ENCODE peak calls at places on chromosomes 6 and 20, in seven cellular contexts. J is lung; F is hepatocyte; N is fibroblast of the aortic adventitia; O is thyroid gland; K is fibroblast of pulmonary artery; A is CD4-positive, CD25-positive, alpha-beta regulatory T cell. R is an unnamed sample.

GRCh38 chr6:73558624-73559398 is 38.0 kb upstream of the EEF1A1 start:
- DNase-seq in J (no peak), F (no peak), N (no peak), O (no peak), K (no peak), A (no peak), R (no peak)

GRCh38 chr6:163415620-163416379 is 1.3 kb downstream of the QKI start:
- DNase-seq in J (peak; percentile 51), F (peak; percentile 77), N (peak; percentile 61), O (peak; percentile 53), K (peak; percentile 62), A (peak; percentile 42), R (no peak)

GRCh38 chr20:25198663-25199363 is 3.3 kb downstream of the ENTPD6 start:
- DNase-seq in J (no peak), F (no peak), N (peak; percentile 28), O (no peak), K (no peak), A (no peak), R (no peak)

GRCh38 chr6:96554559-96554958 is 8.4 kb upstream of the FHL5 start:
- DNase-seq in J (no peak), F (no peak), N (no peak), O (no peak), K (no peak), A (no peak), R (no peak)

GRCh38 chr6:138001750-138002349 is 105.4 kb downstream of the PERP start:
- DNase-seq in J (peak; percentile 42), F (peak; percentile 72), N (peak; percentile 73), O (peak; percentile 64), K (peak; percentile 67), A (peak; percentile 65), R (peak; percentile 23)

GRCh38 chr20:49167811-49168507 is 20.2 kb downstream of the STAU1 start:
- DNase-seq in J (no peak), F (no peak), N (peak; percentile 81), O (peak; percentile 78), K (peak; percentile 19), A (no peak), R (no peak)

GRCh38 chr20:38127011-38127621 is 38.0 kb downstream of the TGM2 start:
- DNase-seq in J (no peak), F (peak; percentile 54), N (peak; percentile 82), O (no peak), K (peak; percentile 78), A (no peak), R (no peak)

GRCh38 chr6:157033428-157034140 is 256.4 kb downstream of the ARID1B start:
- DNase-seq in J (no peak), F (no peak), N (peak; percentile 53), O (no peak), K (peak; percentile 19), A (no peak), R (no peak)

GRCh38 chr20:31685853-31686641 is 36.6 kb downstream of the BCL2L1 start:
- DNase-seq in J (no peak), F (no peak), N (no peak), O (no peak), K (no peak), A (no peak), R (no peak)

GRCh38 chr6:73308712-73309533 is 45.2 kb downstream of the DPPA5 start:
- DNase-seq in J (no peak), F (peak; percentile 28), N (peak; percentile 39), O (peak; percentile 30), K (peak; percentile 30), A (no peak), R (no peak)

GRCh38 chr6:37135835-37136694 is 33.9 kb upstream of the PIM1 start:
- DNase-seq in J (no peak), F (peak; percentile 43), N (no peak), O (no peak), K (peak; percentile 43), A (no peak), R (no peak)

GRCh38 chr6:120129228-120129627 is 779.7 kb upstream of the MAN1A1 start:
- DNase-seq in J (no peak), F (no peak), N (no peak), O (no peak), K (no peak), A (no peak), R (no peak)

GRCh38 chr20:51022803-51023616 is at the start of gene KCNG1:
- DNase-seq in J (peak; percentile 45), F (peak; percentile 88), N (peak; percentile 52), O (peak; percentile 43), K (peak; percentile 69), A (no peak), R (no peak)

GRCh38 chr6:28695671-28696537 is 170.2 kb downstream of the GPX5 start:
- DNase-seq in J (no peak), F (no peak), N (peak; percentile 25), O (no peak), K (no peak), A (no peak), R (no peak)

GRCh38 chr6:37554480-37554819 is 54.8 kb upstream of the CCDC167 start:
- DNase-seq in J (no peak), F (no peak), N (no peak), O (no peak), K (no peak), A (no peak), R (no peak)

DNA sequence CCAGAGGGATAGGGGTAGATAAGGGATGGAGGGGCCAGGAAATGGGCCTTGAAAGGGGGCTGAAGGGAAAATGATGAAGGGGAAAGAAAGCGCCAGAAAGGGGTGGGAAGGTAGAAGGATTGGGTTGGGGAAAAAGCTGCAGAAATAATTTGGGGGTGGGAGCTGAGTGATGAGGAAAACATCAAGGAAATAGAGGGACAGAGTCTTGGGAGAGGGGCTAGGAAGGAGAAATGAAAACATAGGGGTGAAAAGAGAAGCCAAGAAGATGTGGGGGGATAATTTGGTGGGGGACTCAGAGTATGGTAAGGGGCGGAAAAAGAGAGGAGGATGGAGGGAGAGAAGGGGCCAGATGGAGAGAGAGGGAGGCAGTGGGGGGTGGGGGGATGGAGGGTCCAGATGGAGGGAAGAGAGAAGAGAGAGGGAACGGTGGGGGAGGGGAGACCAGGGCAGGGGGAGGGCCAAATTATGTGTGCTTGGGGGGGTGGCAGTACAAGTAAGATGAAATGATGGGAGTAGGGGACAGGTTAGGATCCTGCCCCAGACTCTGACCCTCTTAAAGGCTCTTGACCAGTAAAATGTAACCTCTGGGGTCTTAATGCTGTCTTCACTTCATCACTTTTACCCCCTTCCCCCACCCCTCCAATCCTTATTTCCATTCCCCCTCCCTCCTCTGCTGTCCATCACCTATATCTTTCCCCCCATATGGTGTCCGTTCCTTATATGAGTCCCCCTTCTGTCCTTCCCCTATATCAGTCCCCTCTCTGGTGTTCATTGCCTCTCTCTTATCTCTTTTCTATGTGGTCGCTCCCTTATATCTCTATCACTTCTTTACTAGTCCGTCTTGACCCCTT is 853 bp downstream of the SYNGAP1 start:
- DNase-seq in J (no peak), F (no peak), N (no peak), O (no peak), K (no peak), A (no peak), R (peak; percentile 56)
- H3K4me3 ChIP-seq in J (no peak overlapping the region), F (peak overlapping the region; percentile 17), N (peak overlapping the region; percentile 64), O (no peak overlapping the region), K (peak overlapping the region; percentile 58), A (no peak overlapping the region), R (peak overlapping the region; percentile 28)

DNA sequence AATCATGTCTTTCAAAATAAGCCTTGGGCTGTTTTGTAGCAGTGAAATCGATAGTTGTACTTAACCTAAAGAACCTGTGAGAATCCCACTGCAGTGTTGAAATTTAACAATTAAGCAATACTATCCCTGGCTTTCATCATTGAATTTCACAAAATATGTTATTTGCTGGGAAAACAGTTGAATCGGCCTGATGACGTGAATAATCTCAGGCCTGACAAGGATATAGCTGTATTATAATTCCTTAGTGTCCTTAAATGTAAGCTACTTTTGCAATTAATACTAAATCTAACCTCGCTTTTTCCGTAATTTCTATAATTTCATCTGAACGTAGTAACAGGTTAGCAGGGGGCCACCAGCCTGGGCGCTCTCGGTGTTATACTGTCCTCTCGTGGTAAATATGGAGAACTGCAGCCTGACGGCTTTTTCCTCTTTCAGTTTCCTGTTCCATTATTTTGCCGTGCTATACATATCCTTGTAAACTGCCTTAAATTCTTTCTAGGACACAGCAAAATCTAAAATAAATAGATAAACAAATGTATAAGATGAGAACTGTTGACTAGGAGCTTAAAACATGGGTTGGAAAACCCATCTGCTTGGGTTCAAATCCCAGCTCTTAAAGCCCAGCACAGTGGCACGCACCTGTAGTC is 24.0 kb downstream of the MTFR2 start:
- DNase-seq in J (peak; percentile 64), F (peak; percentile 65), N (peak; percentile 81), O (peak; percentile 49), K (peak; percentile 78), A (peak; percentile 58), R (peak; percentile 35)
- H3K4me3 ChIP-seq in J (no peak overlapping the region), F (no peak overlapping the region), N (peak overlapping the region; percentile 20), O (no peak overlapping the region), K (no peak overlapping the region), A (peak overlapping the region; percentile 77), R (no peak overlapping the region)

GRCh38 chr6:166614589-166614988 is 12.5 kb downstream of the RPS6KA2 start:
- DNase-seq in J (no peak), F (no peak), N (no peak), O (no peak), K (peak; percentile 22), A (no peak), R (no peak)
- H3K4me3 ChIP-seq in J (no peak overlapping the region), F (no peak overlapping the region), N (no peak overlapping the region), O (no peak overlapping the region), K (no peak overlapping the region), A (no peak overlapping the region), R (no peak overlapping the region)

GRCh38 chr6:220736-221475 is 71.4 kb upstream of the DUSP22 start:
- DNase-seq in J (no peak), F (no peak), N (peak; percentile 41), O (no peak), K (peak; percentile 20), A (no peak), R (no peak)

GRCh38 chr6:220312-220711 is 72.0 kb upstream of the DUSP22 start:
- DNase-seq in J (no peak), F (no peak), N (no peak), O (no peak), K (no peak), A (no peak), R (no peak)

GRCh38 chr6:223136-223535 is 69.2 kb upstream of the DUSP22 start:
- DNase-seq in J (no peak), F (no peak), N (no peak), O (no peak), K (no peak), A (no peak), R (no peak)

GRCh38 chr6:222468-222867 is 69.8 kb upstream of the DUSP22 start:
- DNase-seq in J (no peak), F (no peak), N (no peak), O (no peak), K (no peak), A (no peak), R (no peak)

DNA sequence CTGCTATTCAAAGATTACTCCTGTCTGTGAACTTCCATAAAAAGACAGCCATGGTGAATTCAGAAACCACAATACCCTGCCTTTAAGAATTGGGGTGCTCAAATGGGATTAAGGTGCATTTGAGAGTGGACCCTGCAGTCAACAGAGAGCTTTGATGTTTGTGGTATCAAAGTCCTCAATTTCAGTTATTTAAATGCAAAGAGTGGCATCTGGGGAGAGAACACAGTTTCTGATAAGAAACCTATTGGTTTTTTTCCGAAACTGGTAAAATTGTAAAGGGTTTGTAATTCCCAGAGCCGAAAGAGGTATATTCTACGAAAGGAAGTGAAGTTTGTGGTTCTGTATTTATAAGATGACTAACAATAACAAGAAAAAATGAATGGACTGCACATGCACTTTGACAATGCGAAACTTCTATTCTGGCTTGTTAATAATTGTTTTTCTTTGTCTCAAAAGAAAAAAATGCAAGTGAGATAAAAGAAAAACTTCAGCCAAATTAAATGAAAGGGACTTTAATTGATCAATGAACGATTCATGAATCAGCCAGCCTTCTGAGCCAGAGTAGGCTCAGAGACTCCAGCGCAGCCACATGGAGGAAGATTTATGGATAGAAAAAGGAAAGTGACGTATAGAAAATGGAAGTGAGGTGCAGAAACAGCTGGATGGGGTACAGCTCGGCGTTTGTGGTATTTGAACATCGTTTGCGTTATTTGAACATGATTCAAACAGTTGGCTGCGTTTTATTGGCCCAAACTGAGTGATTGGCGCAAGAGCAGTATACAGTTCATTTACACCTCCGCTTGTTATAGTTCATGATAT is 70.5 kb upstream of the DUSP22 start:
- DNase-seq in J (no peak), F (no peak), N (peak; percentile 46), O (no peak), K (no peak), A (no peak), R (no peak)
- H3K4me3 ChIP-seq in J (no peak overlapping the region), F (no peak overlapping the region), N (no peak overlapping the region), O (no peak overlapping the region), K (no peak overlapping the region), A (peak overlapping the region; percentile 4), R (no peak overlapping the region)